ENCODE peak calls at places on chromosomes 5 and 9, in five cellular contexts. E, A, M, R and H are unnamed samples.

GRCh38 chr5:95327211-95327610 is 42.3 kb upstream of the MCTP1 start:
- DNase-seq in E (no peak), A (no peak), M (no peak), R (no peak), H (no peak)

GRCh38 chr9:130662099-130662926 is 2.1 kb upstream of the PRDM12 start:
- DNase-seq in E (peak; percentile 61), A (no peak), M (no peak), R (no peak), H (peak; percentile 80)

GRCh38 chr5:68330564-68330963 is 115.0 kb downstream of the PIK3R1 start:
- DNase-seq in E (no peak), A (peak; percentile 41), M (no peak), R (no peak), H (no peak)

GRCh38 chr5:59326551-59326950 is 567.0 kb downstream of the PDE4D start:
- DNase-seq in E (no peak), A (no peak), M (no peak), R (no peak), H (no peak)

GRCh38 chr5:81768960-81769452 is 18.1 kb upstream of the SSBP2 start:
- DNase-seq in E (no peak), A (no peak), M (no peak), R (no peak), H (no peak)

GRCh38 chr9:111657051-111657450 is 4.4 kb upstream of the GNG10 start:
- DNase-seq in E (peak; percentile 57), A (no peak), M (no peak), R (no peak), H (no peak)

GRCh38 chr5:53327811-53328331 is 152.6 kb upstream of the FST start:
- DNase-seq in E (no peak), A (no peak), M (no peak), R (no peak), H (no peak)

GRCh38 chr9:124145903-124146575 is 111.7 kb upstream of the NEK6 start:
- DNase-seq in E (no peak), A (no peak), M (no peak), R (no peak), H (no peak)

GRCh38 chr5:142472306-142472951 is 147.6 kb upstream of the SPRY4 start:
- DNase-seq in E (no peak), A (no peak), M (no peak), R (no peak), H (peak; percentile 37)

GRCh38 chr5:147084702-147085101 is 150.1 kb upstream of the STK32A start:
- DNase-seq in E (no peak), A (no peak), M (no peak), R (no peak), H (no peak)

GRCh38 chr5:17224858-17225436 is 7.5 kb downstream of the BASP1 start:
- DNase-seq in E (no peak), A (no peak), M (no peak), R (no peak), H (no peak)

GRCh38 chr5:77321793-77322394 is 111.4 kb downstream of the PDE8B start:
- DNase-seq in E (peak; percentile 73), A (no peak), M (no peak), R (no peak), H (peak; percentile 78)

GRCh38 chr9:35757527-35758275 is 3.6 kb upstream of the MSMP start:
- DNase-seq in E (no peak), A (no peak), M (no peak), R (no peak), H (peak; percentile 82)

GRCh38 chr5:84303315-84303714 is 81.4 kb downstream of the EDIL3 start:
- DNase-seq in E (no peak), A (no peak), M (no peak), R (no peak), H (no peak)

GRCh38 chr9:115167175-115167574 is 49.2 kb upstream of the TNC start:
- DNase-seq in E (no peak), A (no peak), M (no peak), R (no peak), H (no peak)

GRCh38 chr5:96084874-96085545 is 123.4 kb upstream of the ELL2 start:
- DNase-seq in E (no peak), A (no peak), M (no peak), R (no peak), H (no peak)

GRCh38 chr9:125655691-125656410 is 51.2 kb downstream of the MAPKAP1 start:
- DNase-seq in E (peak; percentile 74), A (no peak), M (no peak), R (no peak), H (no peak)

GRCh38 chr9:69745716-69746538 is 13.9 kb downstream of the PTAR1 start:
- DNase-seq in E (peak; percentile 24), A (no peak), M (no peak), R (no peak), H (no peak)

GRCh38 chr5:37888476-37888875 is 48.6 kb upstream of the GDNF start:
- DNase-seq in E (no peak), A (no peak), M (no peak), R (no peak), H (no peak)

GRCh38 chr5:56817306-56817986 is 2.1 kb downstream of the MAP3K1 start:
- DNase-seq in E (no peak), A (no peak), M (no peak), R (no peak), H (no peak)

GRCh38 chr5:110965773-110966581 is 105.5 kb upstream of the TSLP start:
- DNase-seq in E (no peak), A (no peak), M (no peak), R (no peak), H (no peak)

GRCh38 chr9:123834907-123835562 is 94.9 kb downstream of the DENND1A start:
- DNase-seq in E (peak; percentile 43), A (no peak), M (no peak), R (no peak), H (no peak)

GRCh38 chr9:136297016-136297691 is 6.7 kb downstream of the CCDC187 start:
- DNase-seq in E (no peak), A (no peak), M (peak; percentile 96), R (no peak), H (no peak)

GRCh38 chr5:126675338-126675737 is 74.6 kb downstream of the PHAX start:
- DNase-seq in E (no peak), A (no peak), M (no peak), R (no peak), H (peak; percentile 67)

GRCh38 chr9:135879237-135879601 is 28.1 kb downstream of the CAMSAP1 start:
- DNase-seq in E (no peak), A (no peak), M (no peak), R (no peak), H (no peak)

GRCh38 chr9:36717276-36717675 is 144.6 kb downstream of the MELK start:
- DNase-seq in E (no peak), A (no peak), M (no peak), R (no peak), H (no peak)

GRCh38 chr5:59173568-59173967 is 590.7 kb downstream of the RAB3C start:
- DNase-seq in E (no peak), A (no peak), M (no peak), R (no peak), H (no peak)

GRCh38 chr9:129236441-129237145 is 58.5 kb upstream of the IER5L start:
- DNase-seq in E (no peak), A (no peak), M (peak; percentile 38), R (no peak), H (no peak)

GRCh38 chr5:179273074-179273435 is 72.2 kb downstream of the ADAMTS2 start:
- DNase-seq in E (no peak), A (no peak), M (peak; percentile 34), R (no peak), H (no peak)
- H3K4me1 ChIP-seq in E (no peaks in the 10 kb centered on the region), A (peaks cover 53% of the 10 kb centered on the region), M (no peaks in the 10 kb centered on the region), R (no peaks in the 10 kb centered on the region), H (no peaks in the 10 kb centered on the region)

GRCh38 chr9:127977877-127978647 is 2.7 kb downstream of the EEIG1 start:
- DNase-seq in E (peak; percentile 74), A (peak; percentile 83), M (no peak), R (no peak), H (peak; percentile 78)
- TF ChIP-seq CTCF in E (no peak), A (peak; percentile 11), M (no peak), R (no peak), H (peak; percentile 52)

GRCh38 chr9:122374885-122375420 is 4.1 kb downstream of the PTGS1 start:
- DNase-seq in E (peak; percentile 52), A (peak; percentile 72), M (no peak), R (no peak), H (peak; percentile 78)

GRCh38 chr9:122370303-122370702 is 521 bp upstream of the PTGS1 start:
- DNase-seq in E (no peak), A (no peak), M (no peak), R (no peak), H (no peak)

GRCh38 chr9:122371851-122372250 is 1.0 kb downstream of the PTGS1 start:
- DNase-seq in E (no peak), A (no peak), M (no peak), R (no peak), H (no peak)

GRCh38 chr9:122370869-122371467 is at the start of gene PTGS1:
- DNase-seq in E (peak; percentile 77), A (no peak), M (peak; percentile 55), R (no peak), H (peak; percentile 84)

GRCh38 chr9:122372856-122373845 is 2.3 kb downstream of the PTGS1 start:
- DNase-seq in E (peak; percentile 30), A (no peak), M (no peak), R (no peak), H (no peak)
- H3K27ac ChIP-seq in E (no peak overlapping the region), A (no peak overlapping the region), M (no peak overlapping the region), R (no peak overlapping the region), H (no peak overlapping the region)

GRCh38 chr9:121283072-121283398 is 15.1 kb downstream of the GSN start:
- DNase-seq in E (no peak), A (no peak), M (no peak), R (no peak), H (no peak)
- H3K4me1 ChIP-seq in E (peaks cover 27% of the 10 kb centered on the region), A (peaks cover 78% of the 10 kb centered on the region), M (peaks cover 16% of the 10 kb centered on the region), R (no peaks in the 10 kb centered on the region), H (peaks cover 11% of the 10 kb centered on the region)

GRCh38 chr5:151313357-151313756 is 9.8 kb upstream of the SLC36A3 start:
- DNase-seq in E (no peak), A (no peak), M (no peak), R (no peak), H (no peak)

GRCh38 chr5:151315998-151316597 is 12.5 kb upstream of the SLC36A3 start:
- DNase-seq in E (peak; percentile 81), A (peak; percentile 59), M (peak; percentile 86), R (peak; percentile 9), H (peak; percentile 90)

GRCh38 chr5:151320481-151320880 is 16.9 kb upstream of the SLC36A3 start:
- DNase-seq in E (no peak), A (no peak), M (no peak), R (no peak), H (no peak)

GRCh38 chr5:151319334-151319733 is 15.8 kb upstream of the SLC36A3 start:
- DNase-seq in E (peak; percentile 39), A (peak; percentile 39), M (no peak), R (no peak), H (peak; percentile 67)
- TF ChIP-seq CTCF in E (peak; percentile 66), A (no peak), M (no peak), R (no peak), H (peak; percentile 69)

GRCh38 chr5:80695666-80696065 is 40.9 kb upstream of the DHFR start:
- DNase-seq in E (no peak), A (no peak), M (no peak), R (no peak), H (no peak)
- H3K27ac ChIP-seq in E (no peak overlapping the region), A (no peak overlapping the region), M (no peak overlapping the region), R (no peak overlapping the region), H (no peak overlapping the region)